ENCODE peak calls at places on chromosomes 11 and 22, in five cellular contexts. One of them, this sample, is unnamed.
A peak's percentile ranks its signal among the peaks of the same experiment; 100 is the strongest.

GRCh38 chr11:66845143-66845875 is 2.1 kb downstream of the RCE1 start:
- DNase-seq in body of pancreas: no peak
- DNase-seq in mesothelial cell of epicardium: no peak
- DNase-seq in fibroblast of lung: no peak
- DNase-seq in AG09319: no peak
- DNase-seq in this sample: no peak

GRCh38 chr11:120035756-120036155 is 102.2 kb downstream of the TRIM29 start:
- DNase-seq in body of pancreas: no peak
- DNase-seq in mesothelial cell of epicardium: peak; percentile 10
- DNase-seq in fibroblast of lung: no peak
- DNase-seq in AG09319: no peak
- DNase-seq in this sample: no peak

GRCh38 chr22:29700949-29701927 is 18.6 kb upstream of the CABP7 start:
- DNase-seq in body of pancreas: peak; percentile 49
- DNase-seq in mesothelial cell of epicardium: no peak
- DNase-seq in fibroblast of lung: no peak
- DNase-seq in AG09319: no peak
- DNase-seq in this sample: peak; percentile 33

GRCh38 chr22:45294030-45294429 is 9.3 kb downstream of the UPK3A start:
- DNase-seq in body of pancreas: no peak
- DNase-seq in mesothelial cell of epicardium: no peak
- DNase-seq in fibroblast of lung: no peak
- DNase-seq in AG09319: no peak
- DNase-seq in this sample: no peak

GRCh38 chr11:116927163-116927772 is 89.8 kb upstream of the APOA1 start:
- DNase-seq in body of pancreas: peak; percentile 30
- DNase-seq in mesothelial cell of epicardium: no peak
- DNase-seq in fibroblast of lung: no peak
- DNase-seq in AG09319: no peak
- DNase-seq in this sample: no peak

GRCh38 chr22:50141891-50142363 is 28.6 kb upstream of the PANX2 start:
- DNase-seq in body of pancreas: no peak
- DNase-seq in mesothelial cell of epicardium: no peak
- DNase-seq in fibroblast of lung: peak; percentile 70
- DNase-seq in AG09319: no peak
- DNase-seq in this sample: no peak

GRCh38 chr22:37880668-37881440 is 25.2 kb upstream of the MICALL1 start:
- DNase-seq in body of pancreas: no peak
- DNase-seq in mesothelial cell of epicardium: no peak
- DNase-seq in fibroblast of lung: peak; percentile 63
- DNase-seq in AG09319: no peak
- DNase-seq in this sample: peak; percentile 51

GRCh38 chr11:69079891-69080290 is 31.2 kb downstream of the TPCN2 start:
- DNase-seq in body of pancreas: no peak
- DNase-seq in mesothelial cell of epicardium: no peak
- DNase-seq in fibroblast of lung: no peak
- DNase-seq in AG09319: no peak
- DNase-seq in this sample: no peak

GRCh38 chr11:123484448-123484847 is 54.4 kb downstream of the GRAMD1B start:
- DNase-seq in body of pancreas: no peak
- DNase-seq in mesothelial cell of epicardium: no peak
- DNase-seq in fibroblast of lung: no peak
- DNase-seq in AG09319: no peak
- DNase-seq in this sample: no peak

GRCh38 chr22:50148991-50149721 is 21.4 kb upstream of the PANX2 start:
- DNase-seq in body of pancreas: peak; percentile 77
- DNase-seq in mesothelial cell of epicardium: peak; percentile 66
- DNase-seq in fibroblast of lung: peak; percentile 28
- DNase-seq in AG09319: no peak
- DNase-seq in this sample: peak; percentile 56

GRCh38 chr11:18223937-18224387 is 12.6 kb downstream of the SAA4 start:
- DNase-seq in body of pancreas: no peak
- DNase-seq in mesothelial cell of epicardium: no peak
- DNase-seq in fibroblast of lung: no peak
- DNase-seq in AG09319: no peak
- DNase-seq in this sample: no peak

GRCh38 chr22:37197451-37198289 is 9.6 kb upstream of the C1QTNF6 start:
- DNase-seq in body of pancreas: peak; percentile 54
- DNase-seq in mesothelial cell of epicardium: no peak
- DNase-seq in fibroblast of lung: no peak
- DNase-seq in AG09319: no peak
- DNase-seq in this sample: peak; percentile 75

GRCh38 chr22:43539572-43540533 is 128.0 kb downstream of the MPPED1 start:
- DNase-seq in body of pancreas: no peak
- DNase-seq in mesothelial cell of epicardium: peak; percentile 34
- DNase-seq in fibroblast of lung: no peak
- DNase-seq in AG09319: no peak
- DNase-seq in this sample: no peak

GRCh38 chr11:57903441-57904123 is 120.1 kb upstream of the OR9Q1 start:
- DNase-seq in body of pancreas: peak; percentile 36
- DNase-seq in mesothelial cell of epicardium: no peak
- DNase-seq in fibroblast of lung: no peak
- DNase-seq in AG09319: no peak
- DNase-seq in this sample: no peak

GRCh38 chr22:40193429-40194421 is 16.0 kb downstream of the TNRC6B start:
- DNase-seq in body of pancreas: no peak
- DNase-seq in mesothelial cell of epicardium: no peak
- DNase-seq in fibroblast of lung: peak; percentile 62
- DNase-seq in AG09319: no peak
- DNase-seq in this sample: peak; percentile 71

GRCh38 chr11:116342148-116342547 is 430.6 kb downstream of the BUD13 start:
- DNase-seq in body of pancreas: no peak
- DNase-seq in mesothelial cell of epicardium: no peak
- DNase-seq in fibroblast of lung: no peak
- DNase-seq in AG09319: no peak
- DNase-seq in this sample: no peak

GRCh38 chr22:31087744-31088215 is 6.7 kb downstream of the SMTN start:
- DNase-seq in body of pancreas: no peak
- DNase-seq in mesothelial cell of epicardium: no peak
- DNase-seq in fibroblast of lung: no peak
- DNase-seq in AG09319: no peak
- DNase-seq in this sample: no peak

GRCh38 chr11:69905611-69906452 is 86.6 kb upstream of the FGF3 start:
- DNase-seq in body of pancreas: no peak
- DNase-seq in mesothelial cell of epicardium: no peak
- DNase-seq in fibroblast of lung: no peak
- DNase-seq in AG09319: no peak
- DNase-seq in this sample: no peak

GRCh38 chr11:67238894-67239794 is 27.1 kb upstream of the GRK2 start:
- DNase-seq in body of pancreas: no peak
- DNase-seq in mesothelial cell of epicardium: no peak
- DNase-seq in fibroblast of lung: peak; percentile 9
- DNase-seq in AG09319: no peak
- DNase-seq in this sample: peak; percentile 27

GRCh38 chr11:121257289-121257688 is 35.3 kb upstream of the SC5D start:
- DNase-seq in body of pancreas: no peak
- DNase-seq in mesothelial cell of epicardium: no peak
- DNase-seq in fibroblast of lung: no peak
- DNase-seq in AG09319: no peak
- DNase-seq in this sample: no peak

GRCh38 chr11:2804701-2805387 is 80.7 kb downstream of the CDKN1C start:
- DNase-seq in body of pancreas: peak; percentile 7
- DNase-seq in mesothelial cell of epicardium: peak; percentile 34
- DNase-seq in fibroblast of lung: no peak
- DNase-seq in AG09319: no peak
- DNase-seq in this sample: no peak

GRCh38 chr11:10930224-10930960 is 72.5 kb upstream of the ZBED5 start:
- DNase-seq in body of pancreas: peak; percentile 22
- DNase-seq in mesothelial cell of epicardium: no peak
- DNase-seq in fibroblast of lung: peak; percentile 61
- DNase-seq in AG09319: no peak
- DNase-seq in this sample: peak; percentile 34

GRCh38 chr11:71574418-71574817 is 8.3 kb downstream of the KRTAP5-11 start:
- DNase-seq in body of pancreas: no peak
- DNase-seq in mesothelial cell of epicardium: no peak
- DNase-seq in fibroblast of lung: no peak
- DNase-seq in AG09319: no peak
- DNase-seq in this sample: no peak

GRCh38 chr11:93904711-93905110 is 54.3 kb upstream of the VSTM5 start:
- DNase-seq in body of pancreas: no peak
- DNase-seq in mesothelial cell of epicardium: no peak
- DNase-seq in fibroblast of lung: no peak
- DNase-seq in AG09319: no peak
- DNase-seq in this sample: no peak

GRCh38 chr22:37802310-37803194 is 5.2 kb upstream of the GCAT start:
- DNase-seq in body of pancreas: peak; percentile 83
- DNase-seq in mesothelial cell of epicardium: peak; percentile 73
- DNase-seq in fibroblast of lung: peak; percentile 64
- DNase-seq in AG09319: no peak
- DNase-seq in this sample: peak; percentile 65

GRCh38 chr11:86524603-86525352 is 147.6 kb downstream of the ME3 start:
- DNase-seq in body of pancreas: no peak
- DNase-seq in mesothelial cell of epicardium: no peak
- DNase-seq in fibroblast of lung: peak; percentile 62
- DNase-seq in AG09319: no peak
- DNase-seq in this sample: peak; percentile 76

GRCh38 chr22:48663297-48663696 is 1164.4 kb downstream of the BRD1 start:
- DNase-seq in body of pancreas: no peak
- DNase-seq in mesothelial cell of epicardium: no peak
- DNase-seq in fibroblast of lung: no peak
- DNase-seq in AG09319: no peak
- DNase-seq in this sample: peak; percentile 24
- TF ChIP-seq CTCF in body of pancreas: no peak
- TF ChIP-seq CTCF in mesothelial cell of epicardium: peak; percentile 78
- TF ChIP-seq CTCF in fibroblast of lung: peak; percentile 9
- TF ChIP-seq CTCF in AG09319: no peak
- TF ChIP-seq CTCF in this sample: peak; percentile 25

GRCh38 chr11:15889353-15889752 is 467.0 kb downstream of the SOX6 start:
- DNase-seq in body of pancreas: no peak
- DNase-seq in mesothelial cell of epicardium: no peak
- DNase-seq in fibroblast of lung: no peak
- DNase-seq in AG09319: no peak
- DNase-seq in this sample: no peak
- TF ChIP-seq CTCF in body of pancreas: no peak
- TF ChIP-seq CTCF in mesothelial cell of epicardium: no peak
- TF ChIP-seq CTCF in fibroblast of lung: no peak
- TF ChIP-seq CTCF in AG09319: no peak
- TF ChIP-seq CTCF in this sample: no peak

GRCh38 chr11:22635689-22636088 is 10.1 kb upstream of the FANCF start:
- DNase-seq in body of pancreas: no peak
- DNase-seq in mesothelial cell of epicardium: no peak
- DNase-seq in fibroblast of lung: no peak
- DNase-seq in AG09319: no peak
- DNase-seq in this sample: no peak

GRCh38 chr11:22634897-22635629 is 9.4 kb upstream of the FANCF start:
- DNase-seq in body of pancreas: peak; percentile 47
- DNase-seq in mesothelial cell of epicardium: no peak
- DNase-seq in fibroblast of lung: peak; percentile 51
- DNase-seq in AG09319: no peak
- DNase-seq in this sample: peak; percentile 53

GRCh38 chr11:22633354-22633902 is 7.8 kb upstream of the FANCF start:
- DNase-seq in body of pancreas: no peak
- DNase-seq in mesothelial cell of epicardium: no peak
- DNase-seq in fibroblast of lung: no peak
- DNase-seq in AG09319: no peak
- DNase-seq in this sample: no peak
- TF ChIP-seq CTCF in body of pancreas: peak; percentile 17
- TF ChIP-seq CTCF in mesothelial cell of epicardium: no peak
- TF ChIP-seq CTCF in fibroblast of lung: no peak
- TF ChIP-seq CTCF in AG09319: no peak
- TF ChIP-seq CTCF in this sample: no peak

GRCh38 chr22:22213231-22213630 is 31.4 kb upstream of the VPREB1 start:
- DNase-seq in body of pancreas: no peak
- DNase-seq in mesothelial cell of epicardium: no peak
- DNase-seq in fibroblast of lung: peak; percentile 38
- DNase-seq in AG09319: no peak
- DNase-seq in this sample: no peak

GRCh38 chr22:22210889-22211833 is 33.4 kb upstream of the VPREB1 start:
- DNase-seq in body of pancreas: no peak
- DNase-seq in mesothelial cell of epicardium: no peak
- DNase-seq in fibroblast of lung: no peak
- DNase-seq in AG09319: no peak
- DNase-seq in this sample: no peak

GRCh38 chr22:22208657-22209056 is 35.9 kb upstream of the VPREB1 start:
- DNase-seq in body of pancreas: no peak
- DNase-seq in mesothelial cell of epicardium: no peak
- DNase-seq in fibroblast of lung: no peak
- DNase-seq in AG09319: no peak
- DNase-seq in this sample: no peak

GRCh38 chr22:22207845-22208564 is 36.6 kb upstream of the VPREB1 start:
- DNase-seq in body of pancreas: peak; percentile 83
- DNase-seq in mesothelial cell of epicardium: peak; percentile 67
- DNase-seq in fibroblast of lung: peak; percentile 68
- DNase-seq in AG09319: peak; percentile 31
- DNase-seq in this sample: peak; percentile 81

DNA sequence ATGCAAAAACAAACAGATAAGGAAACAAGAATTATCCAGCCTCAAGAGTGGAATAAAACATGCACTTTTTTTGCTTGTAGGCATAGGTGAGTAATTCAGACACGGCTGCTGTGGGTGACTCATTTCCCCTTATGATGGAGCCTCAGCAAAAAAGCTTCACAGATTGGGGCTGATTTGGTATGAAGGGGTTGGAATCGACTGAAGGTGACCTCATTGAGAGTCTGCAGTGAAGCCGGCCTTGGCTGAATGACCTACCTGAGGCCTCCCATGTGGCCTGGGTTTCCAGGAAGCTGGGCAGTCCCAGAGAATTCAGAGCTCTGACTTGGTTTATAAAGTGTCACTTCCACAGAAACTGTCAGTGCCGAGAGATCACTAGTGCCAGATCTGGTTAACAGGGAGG is 34.2 kb upstream of the VPREB1 start:
- DNase-seq in body of pancreas: no peak
- DNase-seq in mesothelial cell of epicardium: no peak
- DNase-seq in fibroblast of lung: peak; percentile 15
- DNase-seq in AG09319: no peak
- DNase-seq in this sample: peak; percentile 23
- TF ChIP-seq CTCF in body of pancreas: no peak
- TF ChIP-seq CTCF in mesothelial cell of epicardium: no peak
- TF ChIP-seq CTCF in fibroblast of lung: no peak
- TF ChIP-seq CTCF in AG09319: no peak
- TF ChIP-seq CTCF in this sample: no peak

This sample was measured in cardiac fibroblast.